ENCODE peak calls at places on chromosomes 4 and X, in seven cellular contexts. One of them, this sample, is unnamed.

GRCh38 chr4:61298178-61298740 is 98.1 kb downstream of the ADGRL3 start:
- DNase-seq in fibroblast of the aortic adventitia: no peak
- DNase-seq in left ventricle myocardium superior: no peak
- DNase-seq in occipital lobe: no peak
- DNase-seq in iris pigment epithelial cell: no peak
- DNase-seq in IMR-90: no peak
- DNase-seq in substantia nigra: no peak
- DNase-seq in this sample: no peak

GRCh38 chrX:110755611-110756010 is 40.0 kb downstream of the CHRDL1 start:
- DNase-seq in fibroblast of the aortic adventitia: no peak
- DNase-seq in left ventricle myocardium superior: no peak
- DNase-seq in occipital lobe: no peak
- DNase-seq in iris pigment epithelial cell: peak
- DNase-seq in IMR-90: no peak
- DNase-seq in substantia nigra: no peak
- DNase-seq in this sample: no peak

GRCh38 chr4:165476214-165477098 is 97.6 kb downstream of the CPE start:
- DNase-seq in fibroblast of the aortic adventitia: peak
- DNase-seq in left ventricle myocardium superior: no peak
- DNase-seq in occipital lobe: no peak
- DNase-seq in iris pigment epithelial cell: peak
- DNase-seq in IMR-90: peak
- DNase-seq in substantia nigra: no peak
- DNase-seq in this sample: peak

GRCh38 chrX:153669174-153669890 is 4.3 kb downstream of the PNCK start:
- DNase-seq in fibroblast of the aortic adventitia: no peak
- DNase-seq in left ventricle myocardium superior: no peak
- DNase-seq in occipital lobe: no peak
- DNase-seq in iris pigment epithelial cell: no peak
- DNase-seq in IMR-90: no peak
- DNase-seq in substantia nigra: no peak
- DNase-seq in this sample: no peak

GRCh38 chr4:63563288-63564014 is 845.8 kb downstream of the TECRL start:
- DNase-seq in fibroblast of the aortic adventitia: no peak
- DNase-seq in left ventricle myocardium superior: no peak
- DNase-seq in occipital lobe: no peak
- DNase-seq in iris pigment epithelial cell: no peak
- DNase-seq in IMR-90: no peak
- DNase-seq in substantia nigra: no peak
- DNase-seq in this sample: no peak

GRCh38 chrX:135302269-135302873 is 6.9 kb upstream of the ETDC start:
- DNase-seq in fibroblast of the aortic adventitia: no peak
- DNase-seq in left ventricle myocardium superior: no peak
- DNase-seq in occipital lobe: no peak
- DNase-seq in iris pigment epithelial cell: no peak
- DNase-seq in IMR-90: no peak
- DNase-seq in substantia nigra: no peak
- DNase-seq in this sample: no peak

GRCh38 chr4:55169352-55169959 is 44.1 kb upstream of the KDR start:
- DNase-seq in fibroblast of the aortic adventitia: no peak
- DNase-seq in left ventricle myocardium superior: no peak
- DNase-seq in occipital lobe: no peak
- DNase-seq in iris pigment epithelial cell: peak
- DNase-seq in IMR-90: peak
- DNase-seq in substantia nigra: no peak
- DNase-seq in this sample: no peak

GRCh38 chr4:178789279-178789678 is 1347.0 kb upstream of the AGA start:
- DNase-seq in fibroblast of the aortic adventitia: no peak
- DNase-seq in left ventricle myocardium superior: no peak
- DNase-seq in occipital lobe: no peak
- DNase-seq in iris pigment epithelial cell: no peak
- DNase-seq in IMR-90: no peak
- DNase-seq in substantia nigra: no peak
- DNase-seq in this sample: no peak

GRCh38 chr4:158805628-158806471 is 37.0 kb downstream of the FNIP2 start:
- DNase-seq in fibroblast of the aortic adventitia: no peak
- DNase-seq in left ventricle myocardium superior: no peak
- DNase-seq in occipital lobe: no peak
- DNase-seq in iris pigment epithelial cell: no peak
- DNase-seq in IMR-90: no peak
- DNase-seq in substantia nigra: no peak
- DNase-seq in this sample: no peak

GRCh38 chrX:626745-627509 is 3.7 kb upstream of the SHOX start:
- DNase-seq in fibroblast of the aortic adventitia: no peak
- DNase-seq in left ventricle myocardium superior: no peak
- DNase-seq in occipital lobe: no peak
- DNase-seq in iris pigment epithelial cell: no peak
- DNase-seq in IMR-90: no peak
- DNase-seq in substantia nigra: no peak
- DNase-seq in this sample: no peak

GRCh38 chrX:85084770-85085393 is 81.2 kb downstream of the APOOL start:
- DNase-seq in fibroblast of the aortic adventitia: peak
- DNase-seq in left ventricle myocardium superior: no peak
- DNase-seq in occipital lobe: no peak
- DNase-seq in iris pigment epithelial cell: peak
- DNase-seq in IMR-90: peak
- DNase-seq in substantia nigra: no peak
- DNase-seq in this sample: peak

GRCh38 chrX:50431623-50432022 is 39.0 kb downstream of the DGKK start:
- DNase-seq in fibroblast of the aortic adventitia: no peak
- DNase-seq in left ventricle myocardium superior: no peak
- DNase-seq in occipital lobe: no peak
- DNase-seq in iris pigment epithelial cell: no peak
- DNase-seq in IMR-90: no peak
- DNase-seq in substantia nigra: no peak
- DNase-seq in this sample: no peak

GRCh38 chr4:184251680-184252000 is 34.0 kb upstream of the ENPP6 start:
- DNase-seq in fibroblast of the aortic adventitia: no peak
- DNase-seq in left ventricle myocardium superior: no peak
- DNase-seq in occipital lobe: no peak
- DNase-seq in iris pigment epithelial cell: no peak
- DNase-seq in IMR-90: no peak
- DNase-seq in substantia nigra: no peak
- DNase-seq in this sample: no peak